ENCODE peak calls at places on chromosomes 2 and 18, in eight cellular contexts. P is WERI-Rb-1, H is brain microvascular endothelial cell, A is GM13977, K is lung, C is stomach, L is endothelial cell, Z is left ventricle myocardium inferior. R is an unnamed sample.

GRCh38 chr2:12547771-12548170 is 169.0 kb upstream of the TRIB2 start:
- DNase-seq in Z (no peak), K (no peak), P (no peak), A (no peak), H (no peak), C (no peak), L (no peak), R (no peak)

GRCh38 chr2:223762853-223763252 is 74.5 kb downstream of the AP1S3 start:
- DNase-seq in L (no peak), K (no peak), A (no peak), Z (no peak), C (no peak), P (no peak), H (peak), R (no peak)

GRCh38 chr2:222761888-222762287 is 90.4 kb downstream of the MOGAT1 start:
- DNase-seq in C (no peak), H (no peak), K (no peak), L (no peak), A (no peak), P (no peak), Z (no peak), R (no peak)

GRCh38 chr2:180622122-180622918 is 358.1 kb upstream of the UBE2E3 start:
- DNase-seq in Z (no peak), L (no peak), A (no peak), C (no peak), H (peak), K (no peak), P (no peak), R (no peak)

GRCh38 chr2:9240745-9241144 is 34.1 kb downstream of the ASAP2 start:
- DNase-seq in P (no peak), H (no peak), C (no peak), A (no peak), Z (no peak), L (no peak), K (no peak), R (no peak)

GRCh38 chr2:84924173-84925106 is 19.0 kb downstream of the TMSB10 start:
- DNase-seq in K (no peak), P (no peak), A (no peak), Z (no peak), L (peak), H (peak), C (peak), R (no peak)

GRCh38 chr2:239086325-239087020 is 238.6 kb downstream of the TWIST2 start:
- DNase-seq in P (no peak), A (no peak), C (no peak), K (no peak), Z (no peak), L (no peak), H (no peak), R (no peak)

GRCh38 chr18:37452015-37452414 is 113.6 kb downstream of the CELF4 start:
- DNase-seq in A (no peak), H (no peak), L (no peak), C (no peak), Z (no peak), K (no peak), P (no peak), R (no peak)

GRCh38 chr2:163751696-163752095 is 15.9 kb upstream of the FIGN start:
- DNase-seq in A (no peak), L (no peak), H (no peak), C (no peak), P (no peak), Z (no peak), K (no peak), R (no peak)

GRCh38 chr18:54327818-54328217 is 29.8 kb downstream of the STARD6 start:
- DNase-seq in K (no peak), H (no peak), A (no peak), L (no peak), P (no peak), C (no peak), Z (no peak), R (no peak)

GRCh38 chr2:237182422-237183123 is 96.9 kb downstream of the COPS8 start:
- DNase-seq in P (no peak), H (no peak), Z (no peak), L (no peak), A (no peak), K (no peak), C (no peak), R (no peak)

GRCh38 chr18:34796013-34796657 is 86.0 kb downstream of the DTNA start:
- DNase-seq in A (no peak), C (no peak), H (no peak), L (no peak), Z (no peak), K (no peak), P (no peak), R (no peak)

GRCh38 chr2:83103602-83104001 is 1355.5 kb downstream of the SUCLG1 start:
- DNase-seq in P (no peak), L (no peak), Z (no peak), A (no peak), H (peak), K (no peak), C (no peak), R (no peak)

GRCh38 chr2:1011018-1011405 is 60.4 kb downstream of the SNTG2 start:
- DNase-seq in L (no peak), Z (no peak), P (no peak), A (no peak), C (no peak), H (no peak), K (no peak), R (no peak)

GRCh38 chr2:33001823-33002222 is 55.1 kb downstream of the LTBP1 start:
- DNase-seq in C (no peak), P (no peak), Z (no peak), K (no peak), A (no peak), L (no peak), H (no peak), R (no peak)

GRCh38 chr2:56128235-56128634 is 55.6 kb upstream of the CCDC85A start:
- DNase-seq in A (no peak), Z (no peak), P (no peak), K (no peak), L (no peak), H (no peak), C (no peak), R (no peak)

GRCh38 chr2:226963528-226963927 is 127.7 kb downstream of the RHBDD1 start:
- DNase-seq in Z (no peak), A (no peak), C (no peak), K (no peak), P (no peak), L (no peak), H (peak), R (no peak)

GRCh38 chr2:70934981-70935380 is 719 bp upstream of the ATP6V1B1 start:
- DNase-seq in H (no peak), A (no peak), L (no peak), C (no peak), Z (no peak), P (no peak), K (no peak), R (no peak)

GRCh38 chr2:111653913-111654312 is 230.1 kb downstream of the ANAPC1 start:
- DNase-seq in A (no peak), H (no peak), K (no peak), Z (no peak), C (no peak), L (no peak), P (no peak), R (no peak)

GRCh38 chr18:44967599-44967998 is 286.9 kb downstream of the SETBP1 start:
- DNase-seq in Z (no peak), H (no peak), P (no peak), K (no peak), L (no peak), C (no peak), A (no peak), R (no peak)

GRCh38 chr2:133586978-133587377 is 18.7 kb upstream of the NCKAP5 start:
- DNase-seq in C (no peak), P (no peak), A (no peak), Z (no peak), L (no peak), K (no peak), H (no peak), R (no peak)

GRCh38 chr18:34773961-34774754 is 64.1 kb downstream of the DTNA start:
- DNase-seq in C (peak), L (no peak), H (peak), Z (peak), K (no peak), P (no peak), A (no peak), R (no peak)

GRCh38 chr2:136527560-136527959 is 237.8 kb upstream of the THSD7B start:
- DNase-seq in K (no peak), P (no peak), Z (no peak), H (peak), A (no peak), C (no peak), L (peak), R (no peak)

GRCh38 chr2:20011276-20012031 is 1.0 kb downstream of the MATN3 start:
- DNase-seq in P (no peak), Z (no peak), H (no peak), C (no peak), K (no peak), L (no peak), A (no peak), R (no peak)

GRCh38 chr18:77366725-77367641 is 117.3 kb downstream of the GALR1 start:
- DNase-seq in Z (no peak), C (no peak), A (no peak), K (no peak), P (peak), L (no peak), H (peak), R (peak)

GRCh38 chr18:28175930-28176673 is 828 bp downstream of the CDH2 start:
- DNase-seq in H (no peak), L (peak), K (no peak), P (peak), Z (peak), C (no peak), A (peak), R (peak)

GRCh38 chr18:58996131-58996632 is 131.5 kb downstream of the ZNF532 start:
- DNase-seq in K (no peak), L (no peak), C (no peak), Z (no peak), H (peak), A (no peak), P (no peak), R (no peak)

GRCh38 chr2:201837391-201837790 is 31.1 kb downstream of the CDK15 start:
- DNase-seq in H (no peak), L (no peak), A (no peak), K (no peak), Z (no peak), P (no peak), C (no peak), R (no peak)

GRCh38 chr2:84991404-84992151 is 20.6 kb downstream of the KCMF1 start:
- DNase-seq in A (no peak), C (no peak), K (no peak), H (peak), L (no peak), Z (no peak), P (no peak), R (no peak)

GRCh38 chr18:9760641-9761040 is 52.5 kb downstream of the RAB31 start:
- DNase-seq in Z (no peak), A (no peak), K (no peak), L (no peak), C (no peak), P (no peak), H (no peak), R (no peak)

GRCh38 chr2:189412330-189412953 is 28.8 kb upstream of the WDR75 start:
- DNase-seq in K (no peak), P (no peak), C (no peak), A (peak), Z (no peak), L (peak), H (no peak), R (peak)

GRCh38 chr2:3102915-3103569 is 274.6 kb downstream of the EIPR1 start:
- DNase-seq in C (no peak), Z (no peak), P (peak), L (no peak), H (no peak), A (peak), K (peak), R (no peak)

GRCh38 chr2:240922982-240923537 is 16.9 kb downstream of the CROCC2 start:
- DNase-seq in L (no peak), A (no peak), Z (peak), P (peak), H (no peak), C (peak), K (no peak), R (peak)

GRCh38 chr2:96531366-96531765 is 5.2 kb upstream of the ARID5A start:
- DNase-seq in H (no peak), L (no peak), C (no peak), Z (no peak), A (no peak), P (no peak), K (no peak), R (no peak)

GRCh38 chr2:53787255-53787910 is 539 bp downstream of the ERLEC1 start:
- DNase-seq in A (no peak), C (no peak), L (no peak), P (no peak), Z (no peak), H (peak), K (no peak), R (no peak)

GRCh38 chr18:50518787-50519520 is 40.9 kb upstream of the MAPK4 start:
- DNase-seq in A (no peak), P (no peak), H (no peak), C (no peak), K (no peak), Z (no peak), L (no peak), R (no peak)

GRCh38 chr18:56748698-56749268 is 97.6 kb downstream of the WDR7 start:
- DNase-seq in K (no peak), Z (no peak), A (peak), C (no peak), H (peak), L (peak), P (no peak), R (no peak)

GRCh38 chr18:55013685-55014084 is 54.4 kb upstream of the CCDC68 start:
- DNase-seq in P (no peak), A (no peak), Z (no peak), C (no peak), H (no peak), K (no peak), L (no peak), R (no peak)

GRCh38 chr2:100610381-100610831 is 47.6 kb downstream of the PDCL3 start:
- DNase-seq in P (peak), L (peak), K (peak), Z (peak), H (peak), A (peak), C (peak), R (peak)

GRCh38 chr2:73110622-73111299 is 2.0 kb downstream of the RAB11FIP5 start:
- DNase-seq in A (no peak), K (no peak), L (no peak), H (no peak), Z (no peak), C (no peak), P (no peak), R (no peak)

GRCh38 chr18:2908946-2909335 is 62.1 kb downstream of the EMILIN2 start:
- DNase-seq in Z (no peak), L (no peak), C (no peak), A (no peak), P (no peak), H (no peak), K (no peak), R (no peak)

GRCh38 chr18:2905802-2906521 is 59.2 kb downstream of the EMILIN2 start:
- DNase-seq in P (no peak), H (no peak), C (peak), L (peak), Z (peak), A (peak), K (peak), R (peak)

GRCh38 chr18:2907459-2908145 is 60.8 kb downstream of the EMILIN2 start:
- DNase-seq in L (no peak), C (no peak), Z (no peak), K (no peak), P (no peak), A (no peak), H (no peak), R (no peak)

GRCh38 chr18:2908166-2908945 is 61.5 kb downstream of the EMILIN2 start:
- DNase-seq in Z (no peak), C (no peak), H (no peak), P (no peak), L (no peak), K (no peak), A (no peak), R (no peak)

GRCh38 chr18:2906522-2907458 is 60.0 kb downstream of the EMILIN2 start:
- DNase-seq in H (no peak), P (no peak), A (peak), Z (no peak), K (no peak), L (peak), C (no peak), R (peak)
- TF ChIP-seq CTCF in H (peak), P (peak), A (peak), Z (peak), K (no peak), L (no peak), C (no peak), R (no peak)

DNA sequence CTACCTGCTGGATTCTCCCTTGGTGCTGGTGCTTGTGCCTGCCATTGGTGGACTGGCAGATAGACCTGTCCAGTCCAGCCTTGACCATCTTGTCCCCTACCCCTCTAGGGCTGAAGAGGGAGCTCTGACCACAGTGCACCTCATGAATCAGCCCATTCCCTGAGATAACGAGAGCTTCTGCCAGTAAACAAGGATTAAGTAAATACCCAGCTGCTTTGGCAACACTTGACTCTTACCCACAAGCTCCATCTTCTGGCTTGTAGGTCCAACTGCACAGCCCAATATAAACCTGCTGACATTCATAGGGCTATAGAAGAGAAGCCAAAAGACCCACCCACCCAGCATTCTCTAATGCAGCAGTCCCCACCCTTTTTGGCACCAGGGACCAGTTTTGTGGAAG is 186.4 kb downstream of the PIK3C3 start:
- DNase-seq in P (peak), K (no peak), C (no peak), H (no peak), L (no peak), Z (no peak), A (no peak), R (no peak)
- TF ChIP-seq CTCF in P (peak), K (no peak), C (no peak), H (no peak), L (no peak), Z (no peak), A (peak), R (no peak)

GRCh38 chr2:128716371-128716770 is 397.7 kb upstream of the HS6ST1 start:
- DNase-seq in P (no peak), A (no peak), Z (no peak), L (no peak), H (no peak), C (no peak), K (no peak), R (no peak)

GRCh38 chr2:128724547-128724946 is 405.9 kb upstream of the HS6ST1 start:
- DNase-seq in H (no peak), K (no peak), Z (no peak), A (no peak), L (no peak), P (no peak), C (no peak), R (no peak)

GRCh38 chr2:128717758-128718710 is 399.4 kb upstream of the HS6ST1 start:
- DNase-seq in A (no peak), K (no peak), L (no peak), P (no peak), C (no peak), H (no peak), Z (no peak), R (no peak)

GRCh38 chr2:128722469-128722868 is 403.8 kb upstream of the HS6ST1 start:
- DNase-seq in C (no peak), K (no peak), H (no peak), A (no peak), P (no peak), Z (no peak), L (no peak), R (peak)

GRCh38 chr2:128720440-128721022 is 401.9 kb upstream of the HS6ST1 start:
- DNase-seq in K (no peak), A (no peak), P (no peak), L (no peak), Z (no peak), H (no peak), C (no peak), R (no peak)
- TF ChIP-seq CTCF in K (no peak), A (no peak), P (no peak), L (peak), Z (no peak), H (peak), C (no peak), R (peak)

GRCh38 chr18:3454365-3455089 is 4.6 kb downstream of the TGIF1 start:
- DNase-seq in C (no peak), Z (no peak), A (peak), H (peak), P (peak), K (no peak), L (peak), R (no peak)

GRCh38 chr18:3455938-3456685 is 6.1 kb downstream of the TGIF1 start:
- DNase-seq in P (no peak), H (no peak), C (no peak), A (no peak), K (no peak), L (no peak), Z (no peak), R (no peak)

GRCh38 chr18:3453540-3454364 is 3.8 kb downstream of the TGIF1 start:
- DNase-seq in L (peak), H (peak), K (peak), C (peak), P (no peak), Z (peak), A (peak), R (no peak)

GRCh38 chr18:3456686-3457069 is 6.7 kb downstream of the TGIF1 start:
- DNase-seq in P (no peak), K (no peak), C (no peak), A (no peak), H (no peak), Z (no peak), L (no peak), R (no peak)

DNA sequence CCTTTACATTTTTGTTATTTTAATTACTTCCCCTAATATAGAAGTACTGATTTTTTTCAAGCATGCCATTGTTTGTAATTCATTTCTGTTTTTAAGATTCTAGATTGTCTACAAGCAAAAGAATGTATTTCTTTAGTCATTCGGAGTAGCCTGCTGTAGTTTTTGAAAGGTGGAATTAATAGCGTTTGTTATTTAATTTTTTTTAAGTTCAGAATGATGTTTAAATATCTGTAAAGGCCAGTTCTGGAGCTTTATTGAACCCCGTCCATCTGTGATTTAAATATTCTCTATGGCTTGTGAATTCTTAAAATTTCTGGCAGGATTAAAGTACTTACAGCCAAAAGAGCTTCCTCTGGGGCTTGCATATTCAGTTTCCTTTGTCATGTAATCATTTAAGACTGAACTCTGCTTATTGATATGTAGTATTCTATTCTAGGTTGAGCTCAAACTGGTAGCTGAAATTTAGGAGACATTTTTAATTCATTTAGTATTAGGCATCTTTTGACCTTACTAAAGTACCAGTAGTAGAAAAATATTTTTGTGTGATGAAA is 5.2 kb downstream of the TGIF1 start:
- DNase-seq in A (no peak), H (no peak), C (no peak), Z (no peak), L (no peak), K (no peak), P (no peak), R (no peak)
- TF ChIP-seq CTCF in A (no peak), H (no peak), C (no peak), Z (peak), L (no peak), K (no peak), P (no peak), R (no peak)

GRCh38 chr2:151030663-151031230 is 230.9 kb downstream of the RBM43 start:
- DNase-seq in L (no peak), C (no peak), A (no peak), H (no peak), P (no peak), K (no peak), Z (no peak), R (no peak)
- TF ChIP-seq CTCF in L (peak), C (no peak), A (peak), H (peak), P (no peak), K (no peak), Z (no peak), R (peak)

R was measured in glutamatergic neuron.